ENCODE peak calls at places on chromosomes 6 and 20, in six cellular contexts. P is H1, U is GM12878, D is HCT116, S is HepG2, R is K562. E is an unnamed sample.

GRCh38 chr6:100633096-100633766 is 168.5 kb upstream of the SIM1 start:
- DNase-seq in P (no peak), U (no peak), D (peak), S (peak), R (peak), E (no peak)

GRCh38 chr6:165881812-165882211 is 218.8 kb upstream of the PDE10A start:
- DNase-seq in P (no peak), U (no peak), D (no peak), S (no peak), R (no peak), E (no peak)

GRCh38 chr6:32885698-32886286 is 31.8 kb downstream of the PSMB9 start:
- DNase-seq in P (no peak), U (peak), D (peak), S (peak), R (peak), E (peak)

GRCh38 chr20:33662172-33662571 is at the start of gene C20orf144:
- DNase-seq in P (no peak), U (no peak), D (no peak), S (no peak), R (no peak), E (no peak)

GRCh38 chr6:56148488-56149190 is 98.7 kb downstream of the COL21A1 start:
- DNase-seq in P (no peak), U (no peak), D (no peak), S (no peak), R (no peak), E (no peak)

GRCh38 chr6:11752350-11752749 is 26.3 kb downstream of the ADTRP start:
- DNase-seq in P (no peak), U (no peak), D (no peak), S (no peak), R (no peak), E (no peak)

GRCh38 chr6:27894839-27895762 is 17.1 kb downstream of the OR2B2 start:
- DNase-seq in P (no peak), U (peak), D (peak), S (peak), R (peak), E (no peak)

GRCh38 chr6:7048859-7049258 is 58.9 kb upstream of the RREB1 start:
- DNase-seq in P (no peak), U (no peak), D (no peak), S (no peak), R (no peak), E (no peak)

GRCh38 chr20:58975353-58975752 is 5.7 kb upstream of the NELFCD start:
- DNase-seq in P (no peak), U (no peak), D (no peak), S (no peak), R (no peak), E (no peak)

GRCh38 chr20:55461519-55461918 is 543.8 kb downstream of the CBLN4 start:
- DNase-seq in P (no peak), U (no peak), D (no peak), S (no peak), R (no peak), E (no peak)

DNA sequence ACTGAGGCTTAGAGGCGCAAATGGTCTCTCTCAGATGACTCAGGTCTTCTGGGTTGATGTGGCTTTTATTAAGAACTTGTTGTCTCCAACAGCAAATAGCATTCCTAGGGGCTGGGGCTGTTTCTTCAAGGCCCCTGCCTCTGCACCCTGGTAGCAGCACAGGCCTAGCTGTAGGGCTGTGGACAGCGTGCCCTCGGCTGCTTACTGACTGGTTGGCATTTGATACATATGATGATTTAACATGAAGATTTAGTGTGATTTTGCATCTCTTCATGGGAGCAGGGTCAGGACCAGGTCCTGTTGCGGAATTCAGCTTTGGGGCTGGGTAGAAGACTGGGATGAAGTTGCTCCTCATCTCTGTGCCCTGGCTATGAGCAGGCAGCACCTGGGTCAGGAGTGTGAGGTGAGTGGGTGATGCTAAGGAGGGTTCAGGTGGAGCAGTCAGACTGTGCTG is 24.3 kb upstream of the IER3 start:
- DNase-seq in P (no peak), U (no peak), D (no peak), S (no peak), R (no peak), E (no peak)
- H3K9ac ChIP-seq in P (no peak), U (no peak), D (peak), S (peak), R (peak), E (peak)

GRCh38 chr6:136338486-136338885 is 48.8 kb upstream of the BCLAF1 start:
- DNase-seq in P (no peak), U (no peak), D (no peak), S (no peak), R (peak), E (no peak)
- TF ChIP-seq ZNF274 in P (no peak), U (no peak), D (no peak), S (no peak), R (no peak), E (no peak)

DNA sequence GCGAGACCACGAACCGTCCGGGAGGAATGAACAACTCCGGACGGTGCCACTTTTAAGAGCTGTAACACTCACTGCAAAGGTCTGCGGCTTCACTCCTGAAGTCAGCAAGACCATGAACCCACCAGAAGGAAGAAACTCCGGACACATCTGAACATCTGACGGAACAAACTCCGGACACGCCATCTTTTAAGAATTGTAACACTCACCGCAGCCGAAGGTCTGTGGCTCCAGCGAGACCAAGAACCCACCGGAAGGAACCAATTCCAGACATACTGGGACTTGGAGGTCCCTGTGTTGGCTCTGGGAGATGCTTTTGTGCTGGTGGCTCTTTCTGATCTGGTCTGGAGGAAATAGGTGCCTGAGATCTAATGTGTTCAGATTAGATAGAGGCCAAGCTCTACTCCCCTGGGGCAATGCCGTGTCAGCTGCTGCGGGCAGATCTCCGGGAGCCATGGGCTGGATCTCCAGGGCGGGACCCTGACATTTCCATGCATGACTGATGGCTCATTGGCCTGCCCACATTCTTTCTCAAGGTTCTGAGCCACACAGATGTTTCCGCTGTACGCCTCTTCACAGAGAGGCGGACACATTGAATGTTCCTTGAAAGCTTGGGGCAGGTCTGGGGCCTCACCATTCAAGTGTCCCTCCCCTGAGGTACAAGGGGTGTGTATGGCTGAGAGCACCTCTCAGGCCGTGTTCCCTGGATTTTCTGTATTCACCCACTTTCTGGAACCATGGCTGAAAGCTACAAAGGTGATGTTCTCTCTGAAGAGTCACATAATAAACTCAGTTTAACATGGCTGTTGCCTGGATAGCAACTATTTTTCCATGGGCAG is 29.3 kb downstream of the GMPR start:
- DNase-seq in P (no peak), U (no peak), D (no peak), S (no peak), R (peak), E (no peak)
- H3K9ac ChIP-seq in P (no peak), U (no peak), D (no peak), S (no peak), R (peak), E (no peak)

GRCh38 chr20:49896204-49896603 is 19.1 kb downstream of the SPATA2 start:
- DNase-seq in P (no peak), U (no peak), D (no peak), S (no peak), R (no peak), E (no peak)
- TF ChIP-seq ZNF274 in P (no peak), U (no peak), D (no peak), S (no peak), R (no peak), E (no peak)

GRCh38 chr6:99614430-99615161 is 8.0 kb downstream of the PRDM13 start:
- DNase-seq in P (no peak), U (no peak), D (no peak), S (no peak), R (no peak), E (no peak)

GRCh38 chr6:99611148-99611547 is 4.5 kb downstream of the PRDM13 start:
- DNase-seq in P (no peak), U (peak), D (no peak), S (no peak), R (peak), E (no peak)

GRCh38 chr6:99613705-99614429 is 7.2 kb downstream of the PRDM13 start:
- DNase-seq in P (no peak), U (no peak), D (no peak), S (no peak), R (no peak), E (no peak)

GRCh38 chr6:99613398-99613704 is 6.7 kb downstream of the PRDM13 start:
- DNase-seq in P (no peak), U (no peak), D (no peak), S (no peak), R (no peak), E (no peak)

DNA sequence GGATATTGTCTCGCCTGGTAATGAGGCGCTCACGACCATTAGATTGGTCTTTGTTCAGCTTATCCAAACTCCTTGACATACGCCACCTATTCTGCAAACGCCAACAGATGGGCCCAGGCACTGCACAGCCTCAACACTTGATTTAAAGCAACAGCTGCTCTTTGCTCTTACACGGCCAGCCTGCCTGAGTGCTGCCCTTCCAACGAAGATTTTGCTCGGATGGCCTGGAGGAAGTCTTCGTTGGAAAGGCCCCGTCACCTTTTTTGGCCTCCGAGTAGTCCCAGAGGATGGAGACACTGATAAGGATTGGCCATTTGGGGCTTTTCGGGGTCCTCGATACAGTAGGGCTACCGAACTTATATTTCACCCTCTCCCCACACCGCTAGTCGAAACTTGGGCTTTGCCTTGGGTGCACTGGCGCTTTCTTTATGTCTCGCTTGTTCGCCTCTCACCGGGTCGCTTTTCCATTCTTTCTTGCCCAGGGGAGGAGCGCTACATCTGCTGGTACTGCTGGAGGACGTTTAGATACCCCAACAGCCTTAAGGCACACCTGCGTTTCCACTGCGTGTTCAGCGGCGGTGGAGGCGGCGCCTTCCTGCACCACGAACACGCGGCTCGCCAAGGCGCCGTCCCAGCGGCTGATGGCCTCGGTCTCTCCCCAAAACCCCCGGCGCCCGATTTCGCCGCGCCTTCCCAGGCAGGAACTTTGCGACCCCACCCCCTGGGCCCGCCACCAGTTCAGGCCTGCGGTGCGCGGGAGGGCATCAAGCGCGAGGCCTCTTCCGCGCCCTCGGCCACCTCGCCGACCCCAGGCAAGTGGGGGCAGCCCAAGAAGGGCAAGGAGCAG is 6.1 kb downstream of the PRDM13 start:
- DNase-seq in P (no peak), U (no peak), D (no peak), S (no peak), R (no peak), E (no peak)
- H3K9ac ChIP-seq in P (no peak), U (no peak), D (no peak), S (no peak), R (no peak), E (peak)

GRCh38 chr6:81228912-81229540 is 523.5 kb downstream of the TENT5A start:
- DNase-seq in P (no peak), U (no peak), D (no peak), S (no peak), R (no peak), E (no peak)
- TF ChIP-seq ZNF274 in P (no peak), U (no peak), D (no peak), S (no peak), R (no peak), E (no peak)

DNA sequence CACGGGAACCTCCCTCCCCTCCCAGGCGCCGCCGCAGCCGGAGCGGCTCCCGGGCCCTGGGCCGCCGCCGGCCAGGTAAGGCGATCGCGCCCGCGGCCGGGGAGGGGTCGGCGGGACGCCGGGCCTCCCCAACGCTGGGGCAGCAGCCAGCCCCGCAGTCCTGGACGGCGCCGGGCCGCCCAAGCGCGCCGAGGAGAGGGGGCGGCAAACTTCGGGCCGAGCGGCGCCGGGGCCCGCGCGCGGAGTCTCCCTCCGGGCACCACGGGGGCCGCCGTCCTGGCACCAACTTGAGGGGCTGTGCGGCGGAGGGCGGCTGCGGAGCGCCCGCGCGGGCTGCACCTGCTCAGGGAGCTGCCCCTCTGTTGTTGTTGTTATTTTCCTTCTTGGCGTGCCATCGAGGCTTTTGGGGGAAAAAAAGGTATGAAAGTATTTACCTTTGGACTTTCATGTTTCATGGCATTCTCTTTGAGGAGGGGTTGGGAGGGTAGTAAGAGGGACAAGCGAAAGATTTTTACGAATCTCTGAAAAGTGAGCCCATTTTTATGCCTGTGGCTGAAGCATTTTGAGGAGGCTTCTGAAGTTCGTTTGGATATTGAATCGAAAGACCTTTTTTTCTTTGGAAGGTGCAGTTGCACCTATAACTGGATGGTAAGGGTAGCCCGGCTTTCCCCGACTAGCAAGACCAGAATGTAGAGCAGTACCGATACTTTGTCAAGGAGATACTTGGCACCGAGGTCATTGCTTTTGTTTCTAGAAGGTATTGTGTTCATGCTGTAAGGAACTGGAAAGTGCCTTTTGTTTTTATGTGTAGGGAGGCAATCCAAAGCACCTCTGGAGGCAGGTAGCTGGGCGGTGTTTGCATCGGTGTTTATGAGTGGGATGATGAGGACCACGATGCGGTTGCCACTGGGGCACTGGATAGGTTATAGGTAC is at the start of gene RNF182:
- DNase-seq in P (no peak), U (no peak), D (no peak), S (no peak), R (peak), E (no peak)
- H3K9ac ChIP-seq in P (no peak), U (no peak), D (peak), S (no peak), R (peak), E (peak)